ENCODE peak calls at places on chromosomes 3 and 15, in eight cellular contexts. N is AG04450, I is heart right ventricle, T is tibial artery, M is OCI-LY7, F is astrocyte of the cerebellum, U is fibroblast of lung, H is Peyer's patch. K is an unnamed sample.

GRCh38 chr15:66780973-66781718 is 79.1 kb downstream of the SMAD6 start:
- DNase-seq in N (no peak), I (no peak), T (peak; percentile 54), M (no peak), F (no peak), U (no peak), H (no peak), K (no peak)

GRCh38 chr3:192675958-192676649 is 51.2 kb downstream of the FGF12 start:
- DNase-seq in N (no peak), I (no peak), T (no peak), M (no peak), F (no peak), U (no peak), H (no peak), K (no peak)

GRCh38 chr3:22608721-22609120 is 594.4 kb upstream of the UBE2E2 start:
- DNase-seq in N (no peak), I (no peak), T (no peak), M (no peak), F (no peak), U (no peak), H (no peak), K (no peak)

GRCh38 chr3:154889227-154889634 is 190.9 kb upstream of the MME start:
- DNase-seq in N (no peak), I (no peak), T (no peak), M (no peak), F (no peak), U (no peak), H (no peak), K (no peak)

GRCh38 chr15:31268911-31269784 is 57.5 kb upstream of the KLF13 start:
- DNase-seq in N (no peak), I (no peak), T (peak; percentile 56), M (no peak), F (no peak), U (no peak), H (no peak), K (no peak)

GRCh38 chr3:78101363-78101762 is 1061.5 kb downstream of the ROBO2 start:
- DNase-seq in N (no peak), I (no peak), T (no peak), M (no peak), F (peak; percentile 96), U (peak; percentile 73), H (no peak), K (peak; percentile 74)

GRCh38 chr15:57503051-57503702 is 88.5 kb upstream of the MYZAP start:
- DNase-seq in N (no peak), I (no peak), T (no peak), M (peak; percentile 8), F (no peak), U (no peak), H (no peak), K (no peak)

GRCh38 chr3:62622553-62623174 is 249.3 kb upstream of the FEZF2 start:
- DNase-seq in N (peak; percentile 32), I (no peak), T (no peak), M (peak; percentile 66), F (peak; percentile 61), U (peak; percentile 86), H (no peak), K (no peak)

GRCh38 chr3:7172996-7173395 is 312.1 kb downstream of the GRM7 start:
- DNase-seq in N (no peak), I (no peak), T (no peak), M (no peak), F (no peak), U (no peak), H (no peak), K (no peak)

GRCh38 chr15:89912674-89913396 is at the start of gene ARPIN:
- DNase-seq in N (no peak), I (peak; percentile 72), T (peak; percentile 77), M (no peak), F (no peak), U (peak; percentile 55), H (no peak), K (no peak)

GRCh38 chr3:89098964-89099585 is 8.3 kb upstream of the EPHA3 start:
- DNase-seq in N (peak; percentile 10), I (peak; percentile 16), T (peak; percentile 63), M (peak; percentile 67), F (peak; percentile 51), U (peak; percentile 72), H (no peak), K (peak; percentile 16)

GRCh38 chr15:63166219-63166618 is 8.9 kb upstream of the RPS27L start:
- DNase-seq in N (no peak), I (no peak), T (no peak), M (peak; percentile 45), F (no peak), U (no peak), H (no peak), K (no peak)

GRCh38 chr3:8318002-8318649 is 183.5 kb upstream of the LMCD1 start:
- DNase-seq in N (peak; percentile 18), I (no peak), T (no peak), M (no peak), F (peak; percentile 11), U (peak; percentile 40), H (no peak), K (peak; percentile 35)

GRCh38 chr3:141795719-141796435 is 32.7 kb downstream of the GRK7 start:
- DNase-seq in N (no peak), I (peak; percentile 34), T (peak; percentile 79), M (no peak), F (no peak), U (peak; percentile 76), H (peak; percentile 32), K (no peak)

GRCh38 chr3:127814325-127814781 is 8.0 kb downstream of the MGLL start:
- DNase-seq in N (no peak), I (no peak), T (no peak), M (no peak), F (no peak), U (no peak), H (no peak), K (no peak)

GRCh38 chr3:159865042-159865579 is 123.5 kb upstream of the IL12A start:
- DNase-seq in N (no peak), I (no peak), T (no peak), M (no peak), F (peak; percentile 49), U (peak; percentile 60), H (no peak), K (no peak)

GRCh38 chr3:189773056-189773455 is 141.9 kb downstream of the TP63 start:
- DNase-seq in N (peak; percentile 8), I (no peak), T (no peak), M (no peak), F (no peak), U (peak; percentile 47), H (no peak), K (no peak)

DNA sequence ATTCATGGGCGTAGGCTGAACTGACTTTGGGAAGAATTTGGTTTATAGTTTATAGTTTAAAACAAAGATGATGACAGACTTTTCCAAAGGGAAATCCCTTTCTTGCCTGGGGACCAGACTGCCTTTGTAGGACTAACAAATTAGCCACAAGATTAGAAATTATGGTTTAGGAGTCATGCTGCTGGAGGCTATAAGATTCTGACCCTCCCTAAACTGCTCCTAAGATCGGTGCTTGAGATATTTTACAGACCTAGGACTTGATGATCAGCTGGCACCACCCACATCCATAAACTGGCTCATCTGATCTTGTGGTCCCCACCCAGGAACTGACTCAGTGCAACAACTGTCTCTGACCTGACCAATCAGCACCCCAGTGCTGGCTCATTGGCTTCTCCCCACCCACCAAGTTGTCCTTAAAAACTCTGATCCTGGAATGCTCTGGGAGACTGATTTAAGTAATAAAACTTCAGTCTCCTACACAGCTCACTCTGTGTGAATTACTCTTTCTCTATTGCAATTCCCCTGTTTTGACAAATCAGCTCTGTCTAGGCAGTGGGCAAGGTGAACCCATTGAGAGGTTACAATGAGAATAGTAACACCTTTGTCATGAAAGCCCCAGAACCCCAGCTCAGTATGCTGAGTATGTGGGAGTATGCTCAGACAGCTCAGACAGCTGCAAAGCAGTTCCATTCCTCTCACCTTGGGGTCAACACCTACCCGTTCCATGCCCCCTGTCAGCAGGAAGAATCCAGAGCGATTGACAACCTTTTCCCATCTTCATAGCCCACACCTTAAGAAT is 51.6 kb upstream of the C15orf39 start:
- DNase-seq in N (no peak), I (no peak), T (no peak), M (no peak), F (no peak), U (peak; percentile 52), H (no peak), K (no peak)
- H3K4me3 ChIP-seq in N (no peak overlapping the region), I (no peak overlapping the region), T (no peak overlapping the region), M (no peak overlapping the region), F (no peak overlapping the region), U (no peak overlapping the region), H (no peak overlapping the region), K (no peak overlapping the region)

GRCh38 chr15:80087104-80087503 is 27.6 kb downstream of the ZFAND6 start:
- DNase-seq in N (no peak), I (no peak), T (no peak), M (no peak), F (no peak), U (no peak), H (no peak), K (no peak)
- TF ChIP-seq CTCF in N (peak; percentile 46), I (no peak), T (no peak), M (no peak), F (peak; percentile 29), U (peak; percentile 9), H (no peak), K (peak; percentile 39)

GRCh38 chr15:29222129-29222853 is 47.3 kb downstream of the NSMCE3 start:
- DNase-seq in N (no peak), I (no peak), T (no peak), M (no peak), F (no peak), U (no peak), H (no peak), K (no peak)

GRCh38 chr15:29220852-29221251 is 48.8 kb downstream of the NSMCE3 start:
- DNase-seq in N (no peak), I (no peak), T (no peak), M (no peak), F (no peak), U (no peak), H (no peak), K (no peak)

GRCh38 chr15:29216955-29217354 is 52.7 kb downstream of the NSMCE3 start:
- DNase-seq in N (no peak), I (no peak), T (no peak), M (no peak), F (no peak), U (no peak), H (no peak), K (no peak)
- H3K4me3 ChIP-seq in N (no peak overlapping the region), I (no peak overlapping the region), T (no peak overlapping the region), M (no peak overlapping the region), F (no peak overlapping the region), U (no peak overlapping the region), H (no peak overlapping the region), K (no peak overlapping the region)

DNA sequence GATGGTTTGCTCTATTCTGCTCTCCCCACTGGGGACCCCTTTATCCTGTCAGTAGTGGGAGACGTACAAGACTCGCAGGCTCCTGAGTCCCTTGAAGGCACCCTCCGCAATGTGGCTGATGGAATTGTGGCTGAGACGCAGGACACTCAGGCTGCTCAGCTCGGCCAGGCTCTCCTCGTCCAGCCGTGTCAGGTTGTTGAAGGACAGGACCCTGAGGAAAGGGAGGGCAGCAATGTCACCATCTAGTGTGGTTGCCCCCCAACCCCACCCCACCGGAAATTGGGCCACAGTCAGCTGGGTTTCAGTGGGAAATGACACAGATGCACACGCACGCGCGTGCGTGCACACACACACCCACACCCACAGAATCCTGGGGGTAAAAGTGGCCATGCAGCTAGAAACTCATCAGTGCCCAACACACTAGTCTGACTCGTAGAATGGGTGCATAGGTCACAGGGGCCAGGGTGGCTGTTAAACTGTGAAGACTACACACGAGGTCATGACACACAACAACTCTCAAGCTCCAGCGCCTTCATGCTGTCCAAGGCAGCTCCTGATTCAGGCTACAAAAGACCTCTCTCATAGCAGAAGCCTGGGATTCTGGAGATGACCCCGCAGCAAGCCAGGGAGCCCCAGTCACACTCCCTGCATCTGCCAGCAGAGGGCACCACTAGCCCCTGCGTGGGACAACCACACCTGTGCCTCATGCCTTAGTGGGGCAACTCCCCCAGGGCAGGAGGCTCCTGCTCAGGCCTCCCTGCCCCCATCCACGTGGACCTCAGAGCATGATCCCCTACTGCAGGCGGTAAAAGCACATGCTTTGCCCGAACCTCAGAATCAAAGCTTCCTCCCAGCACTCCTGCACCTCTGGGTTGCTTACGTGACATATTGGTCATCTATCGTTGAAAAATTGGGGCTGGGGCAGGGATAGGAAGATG is 93.3 kb downstream of the LRIG1 start:
- DNase-seq in N (no peak), I (peak; percentile 82), T (peak; percentile 80), M (peak; percentile 78), F (no peak), U (peak; percentile 55), H (peak; percentile 59), K (no peak)
- TF ChIP-seq CTCF in N (peak; percentile 82), I (peak; percentile 91), T (peak; percentile 89), M (peak; percentile 91), F (peak; percentile 93), U (peak; percentile 89), H (peak; percentile 84), K (peak; percentile 90)

K was measured in kidney epithelial cell.